ENCODE peak calls at places on chromosomes 16 and 17, in ten cellular contexts. E is PC-9, V is sigmoid colon, I is H9, R is kidney epithelial cell, W is ovary, N is bronchial epithelial cell, Y is uterus, S is GM23338, Z is fibroblast of lung. T is an unnamed sample. For H3K27me3, the result is how much of the 10 kb centered on the place peaks cover.

GRCh38 chr16:88560722-88561484 is 9.3 kb upstream of the ZC3H18 start:
- DNase-seq in E (no peak), V (no peak), I (peak), R (no peak), W (no peak), N (no peak), Y (no peak), S (peak), Z (peak), T (no peak)

GRCh38 chr16:62540496-62540895 is 504.3 kb upstream of the CDH8 start:
- DNase-seq in E (no peak), V (no peak), I (no peak), R (no peak), W (no peak), N (no peak), Y (no peak), S (no peak), Z (no peak), T (no peak)

GRCh38 chr17:4950757-4951204 is at the start of gene ENO3:
- DNase-seq in E (no peak), V (no peak), I (peak), R (no peak), W (peak), N (no peak), Y (peak), S (peak), Z (no peak), T (peak)

GRCh38 chr17:68356520-68356919 is 65.2 kb downstream of the ARSG start:
- DNase-seq in E (no peak), V (no peak), I (no peak), R (peak), W (no peak), N (no peak), Y (no peak), S (no peak), Z (peak), T (no peak)

GRCh38 chr16:84489141-84489540 is 15.3 kb downstream of the MEAK7 start:
- DNase-seq in E (no peak), V (no peak), I (no peak), R (no peak), W (no peak), N (no peak), Y (no peak), S (no peak), Z (no peak), T (no peak)

GRCh38 chr17:61713035-61713434 is 122.0 kb upstream of the NACA2 start:
- DNase-seq in E (no peak), V (no peak), I (no peak), R (no peak), W (no peak), N (no peak), Y (no peak), S (no peak), Z (no peak), T (no peak)

GRCh38 chr17:39485555-39485954 is 24.3 kb downstream of the CDK12 start:
- DNase-seq in E (peak), V (no peak), I (no peak), R (peak), W (no peak), N (peak), Y (no peak), S (no peak), Z (peak), T (no peak)

GRCh38 chr16:82311528-82311927 is 141.5 kb upstream of the MPHOSPH6 start:
- DNase-seq in E (no peak), V (no peak), I (no peak), R (no peak), W (no peak), N (no peak), Y (no peak), S (no peak), Z (no peak), T (no peak)

GRCh38 chr17:19672009-19672837 is 23.7 kb downstream of the ALDH3A2 start:
- DNase-seq in E (no peak), V (no peak), I (no peak), R (no peak), W (no peak), N (no peak), Y (no peak), S (no peak), Z (peak), T (no peak)

GRCh38 chr17:19709841-19710240 is 6.5 kb downstream of the SLC47A2 start:
- DNase-seq in E (no peak), V (no peak), I (peak), R (no peak), W (no peak), N (no peak), Y (no peak), S (no peak), Z (no peak), T (no peak)

GRCh38 chr17:16442141-16442540 is 26.8 kb downstream of the TRPV2 start:
- DNase-seq in E (no peak), V (no peak), I (peak), R (no peak), W (no peak), N (no peak), Y (no peak), S (peak), Z (peak), T (no peak)

GRCh38 chr16:7315813-7316212 is 16.8 kb upstream of the RBFOX1 start:
- DNase-seq in E (no peak), V (no peak), I (no peak), R (no peak), W (no peak), N (no peak), Y (no peak), S (no peak), Z (no peak), T (no peak)

GRCh38 chr17:20267459-20267842 is 199.9 kb downstream of the LGALS9B start:
- DNase-seq in E (no peak), V (no peak), I (no peak), R (no peak), W (no peak), N (no peak), Y (no peak), S (no peak), Z (peak), T (no peak)

GRCh38 chr17:65022751-65023421 is 33.7 kb downstream of the GNA13 start:
- DNase-seq in E (no peak), V (no peak), I (no peak), R (peak), W (no peak), N (peak), Y (no peak), S (no peak), Z (peak), T (no peak)

GRCh38 chr17:76527430-76528111 is 9.9 kb downstream of the CYGB start:
- DNase-seq in E (peak), V (peak), I (peak), R (peak), W (peak), N (peak), Y (peak), S (peak), Z (peak), T (no peak)

GRCh38 chr16:84397090-84397489 is 28.8 kb downstream of the ATP2C2 start:
- DNase-seq in E (no peak), V (no peak), I (no peak), R (no peak), W (no peak), N (no peak), Y (no peak), S (peak), Z (no peak), T (no peak)

GRCh38 chr17:55348749-55349354 is 72.8 kb downstream of the MMD start:
- DNase-seq in E (peak), V (peak), I (peak), R (no peak), W (peak), N (peak), Y (peak), S (peak), Z (peak), T (peak)

GRCh38 chr16:31273676-31274075 is 13.9 kb downstream of the ITGAM start:
- DNase-seq in E (no peak), V (no peak), I (peak), R (no peak), W (no peak), N (peak), Y (no peak), S (no peak), Z (no peak), T (no peak)

GRCh38 chr17:77606865-77607210 is 351.7 kb upstream of the TNRC6C start:
- DNase-seq in E (no peak), V (no peak), I (no peak), R (no peak), W (no peak), N (no peak), Y (no peak), S (no peak), Z (no peak), T (no peak)

GRCh38 chr16:83899272-83899897 is 470 bp downstream of the MLYCD start:
- DNase-seq in E (peak), V (peak), I (peak), R (no peak), W (peak), N (peak), Y (no peak), S (peak), Z (peak), T (peak)

GRCh38 chr17:77208217-77208808 is 67.5 kb downstream of the SEC14L1 start:
- DNase-seq in E (no peak), V (no peak), I (no peak), R (no peak), W (no peak), N (no peak), Y (peak), S (peak), Z (peak), T (no peak)

GRCh38 chr16:3029499-3030127 is 5.8 kb downstream of the THOC6 start:
- DNase-seq in E (no peak), V (no peak), I (peak), R (no peak), W (no peak), N (peak), Y (no peak), S (peak), Z (peak), T (no peak)

GRCh38 chr17:57677301-57677700 is 67.8 kb downstream of the CCDC182 start:
- DNase-seq in E (no peak), V (no peak), I (peak), R (no peak), W (no peak), N (no peak), Y (no peak), S (no peak), Z (no peak), T (no peak)

GRCh38 chr17:56514899-56515298 is 78.6 kb upstream of the NOG start:
- DNase-seq in E (no peak), V (no peak), I (no peak), R (no peak), W (no peak), N (no peak), Y (no peak), S (no peak), Z (no peak), T (no peak)

GRCh38 chr17:44086364-44087311 is 16.1 kb downstream of the G6PC3 start:
- DNase-seq in E (peak), V (peak), I (peak), R (peak), W (peak), N (peak), Y (peak), S (peak), Z (peak), T (peak)

GRCh38 chr16:49428808-49429207 is 55.2 kb downstream of the C16orf78 start:
- DNase-seq in E (no peak), V (no peak), I (no peak), R (no peak), W (no peak), N (no peak), Y (no peak), S (no peak), Z (no peak), T (no peak)
- H3K27me3 ChIP-seq in E (half or more), V (under half), I (under half), R (under half), W (under half), N (under half), Y (under half), S (under half), Z (under half), T (under half)

DNA sequence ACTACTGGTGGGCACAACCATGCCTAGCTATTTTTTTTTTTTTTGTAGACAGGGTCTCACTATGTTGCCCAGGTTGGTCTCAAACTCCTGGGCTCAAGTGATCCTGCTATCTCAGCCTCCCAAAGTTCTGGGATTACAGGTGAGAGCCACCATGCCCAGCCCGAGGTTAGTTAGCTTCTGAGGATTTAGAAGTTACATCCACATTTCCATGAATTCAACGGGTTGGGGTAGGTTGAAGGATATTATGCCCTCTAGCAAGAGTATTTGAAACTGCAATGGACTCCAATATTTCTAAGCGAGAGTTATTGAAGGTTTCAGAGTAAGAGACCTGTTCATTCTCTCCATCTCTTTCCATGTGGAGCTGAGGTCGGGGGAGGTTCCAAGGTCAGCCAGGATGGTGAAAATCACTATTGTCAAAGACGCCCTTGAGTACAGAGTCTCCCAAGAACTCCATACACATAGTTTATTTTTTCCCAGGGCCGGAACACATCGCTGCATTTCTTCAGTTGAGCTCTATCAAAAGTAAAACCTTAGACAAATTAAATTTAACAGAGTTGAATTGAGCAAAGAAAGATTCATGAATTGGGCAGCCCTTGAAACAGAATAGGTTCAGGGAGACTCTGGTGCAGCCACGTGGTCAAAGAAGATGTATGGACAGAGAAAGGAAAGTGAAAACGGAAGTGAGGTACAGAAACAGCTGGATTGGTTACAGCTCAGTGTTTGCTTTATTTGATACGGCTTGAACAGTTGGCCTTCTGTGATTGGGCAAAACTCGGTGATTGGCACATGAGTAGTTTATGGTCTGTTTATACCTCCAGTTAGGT is 19.0 kb upstream of the ITPRIPL2 start:
- DNase-seq in E (no peak), V (no peak), I (no peak), R (no peak), W (no peak), N (peak), Y (no peak), S (peak), Z (no peak), T (no peak)
- TF ChIP-seq CTCF in E (no peak), V (no peak), I (peak), R (no peak), W (no peak), N (no peak), Y (no peak), S (peak), Z (no peak), T (no peak)

DNA sequence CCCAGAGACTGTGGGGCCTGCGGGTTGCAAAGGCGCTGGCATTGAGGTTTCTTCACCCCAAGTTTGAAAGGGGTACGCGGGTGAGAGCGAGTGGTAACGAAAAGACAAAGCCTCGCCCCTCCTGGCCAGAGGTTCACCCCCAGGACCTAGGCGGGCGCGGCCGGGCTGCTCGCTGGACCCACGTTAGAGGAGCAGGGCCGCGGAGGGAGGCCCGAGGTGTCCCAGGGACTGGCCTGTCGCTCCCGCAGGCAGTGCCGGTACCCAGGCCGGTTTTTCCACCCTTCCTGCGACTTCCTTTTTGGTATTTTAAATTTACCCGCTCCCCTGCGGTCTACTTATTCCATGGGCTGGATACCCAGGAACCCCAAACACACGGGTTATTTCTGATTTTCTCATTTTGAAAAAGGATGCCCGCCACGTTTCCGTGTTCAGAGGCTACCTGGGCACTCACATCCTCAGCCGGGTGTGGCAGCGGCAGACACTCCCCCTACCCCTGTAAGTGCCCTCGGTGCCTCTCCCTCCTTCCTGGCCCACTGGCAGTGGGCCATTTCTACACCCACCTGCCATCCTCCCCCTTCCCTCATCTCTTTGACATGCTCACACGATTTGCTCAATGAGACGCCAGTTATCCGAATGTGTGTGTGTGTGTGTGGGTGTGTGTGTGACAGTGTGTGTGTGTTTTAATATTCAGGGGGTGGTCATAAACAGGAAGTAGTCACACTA is 1.6 kb upstream of the FOXL1 start:
- DNase-seq in E (no peak), V (no peak), I (no peak), R (no peak), W (no peak), N (peak), Y (no peak), S (peak), Z (peak), T (no peak)
- H3K27me3 ChIP-seq in E (half or more), V (half or more), I (half or more), R (under half), W (under half), N (under half), Y (under half), S (half or more), Z (under half), T (under half)

DNA sequence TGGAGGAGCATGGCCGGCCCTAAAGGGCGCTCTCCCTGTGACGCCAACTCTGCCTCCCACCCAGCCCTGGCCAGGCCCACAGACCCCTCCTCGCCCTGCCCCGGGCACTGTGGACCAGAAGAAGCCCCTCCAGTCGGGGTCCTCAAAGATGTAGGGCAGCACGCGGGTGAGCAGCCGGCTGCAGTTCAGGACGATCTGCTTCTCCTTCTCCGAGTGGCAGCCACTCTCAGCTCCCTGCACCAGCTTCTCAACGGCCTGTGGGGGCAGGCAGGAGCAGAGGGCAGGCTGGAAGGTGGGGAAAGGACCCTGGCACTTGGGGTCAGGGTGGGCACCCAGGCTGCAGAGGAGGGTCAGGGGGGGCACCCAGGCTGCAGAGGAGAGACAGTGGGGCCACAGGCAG is 8.9 kb downstream of the HID1 start:
- DNase-seq in E (no peak), V (no peak), I (peak), R (no peak), W (no peak), N (no peak), Y (no peak), S (peak), Z (no peak), T (no peak)
- TF ChIP-seq CTCF in E (no peak), V (no peak), I (peak), R (peak), W (no peak), N (no peak), Y (no peak), S (peak), Z (peak), T (peak)

T was measured in WERI-Rb-1.